ENCODE peak calls at places on chromosomes 4 and X, in eight cellular contexts. One of them, this sample, is unnamed.
A peak's percentile ranks its signal among the peaks of the same experiment; 100 is the strongest.

GRCh38 chr4:84379881-84380618 is 119.0 kb downstream of the NKX6-1 start:
- DNase-seq in lower lobe of right lung: no peak
- DNase-seq in naive thymus-derived CD4-positive, alpha-beta T cell: no peak
- DNase-seq in globus pallidus: no peak
- DNase-seq in fibroblast of villous mesenchyme: no peak
- DNase-seq in mucosa of descending colon: no peak
- DNase-seq in EH: peak; percentile 1
- DNase-seq in left kidney: peak; percentile 42
- DNase-seq in this sample: no peak

GRCh38 chr4:93501946-93502345 is 326.6 kb upstream of the ATOH1 start:
- DNase-seq in fibroblast of villous mesenchyme: no peak
- DNase-seq in left kidney: no peak
- DNase-seq in lower lobe of right lung: no peak
- DNase-seq in mucosa of descending colon: no peak
- DNase-seq in EH: no peak
- DNase-seq in naive thymus-derived CD4-positive, alpha-beta T cell: no peak
- DNase-seq in globus pallidus: no peak
- DNase-seq in this sample: no peak

GRCh38 chr4:140246216-140246615 is 92.2 kb upstream of the MAML3 start:
- DNase-seq in lower lobe of right lung: no peak
- DNase-seq in EH: peak; percentile 65
- DNase-seq in left kidney: no peak
- DNase-seq in fibroblast of villous mesenchyme: no peak
- DNase-seq in mucosa of descending colon: no peak
- DNase-seq in naive thymus-derived CD4-positive, alpha-beta T cell: no peak
- DNase-seq in globus pallidus: no peak
- DNase-seq in this sample: no peak

GRCh38 chr4:143743591-143743990 is 43.1 kb upstream of the FREM3 start:
- DNase-seq in EH: peak; percentile 1
- DNase-seq in globus pallidus: no peak
- DNase-seq in fibroblast of villous mesenchyme: no peak
- DNase-seq in mucosa of descending colon: no peak
- DNase-seq in naive thymus-derived CD4-positive, alpha-beta T cell: no peak
- DNase-seq in left kidney: no peak
- DNase-seq in lower lobe of right lung: no peak
- DNase-seq in this sample: no peak

GRCh38 chr4:183142566-183143545 is 43.8 kb downstream of the WWC2 start:
- DNase-seq in lower lobe of right lung: no peak
- DNase-seq in globus pallidus: no peak
- DNase-seq in mucosa of descending colon: peak; percentile 12
- DNase-seq in fibroblast of villous mesenchyme: peak; percentile 80
- DNase-seq in EH: peak; percentile 79
- DNase-seq in naive thymus-derived CD4-positive, alpha-beta T cell: no peak
- DNase-seq in left kidney: peak; percentile 47
- DNase-seq in this sample: peak; percentile 66

GRCh38 chrX:50747471-50747900 is 66.5 kb downstream of the SHROOM4 start:
- DNase-seq in naive thymus-derived CD4-positive, alpha-beta T cell: no peak
- DNase-seq in EH: peak; percentile 41
- DNase-seq in globus pallidus: peak; percentile 47
- DNase-seq in fibroblast of villous mesenchyme: peak; percentile 2
- DNase-seq in mucosa of descending colon: no peak
- DNase-seq in left kidney: peak; percentile 52
- DNase-seq in lower lobe of right lung: no peak
- DNase-seq in this sample: no peak

GRCh38 chr4:187183826-187184225 is 460.2 kb upstream of the FAT1 start:
- DNase-seq in EH: peak; percentile 33
- DNase-seq in globus pallidus: no peak
- DNase-seq in fibroblast of villous mesenchyme: peak; percentile 29
- DNase-seq in naive thymus-derived CD4-positive, alpha-beta T cell: no peak
- DNase-seq in mucosa of descending colon: no peak
- DNase-seq in lower lobe of right lung: no peak
- DNase-seq in left kidney: no peak
- DNase-seq in this sample: no peak

GRCh38 chrX:49664824-49665223 is 31.0 kb downstream of the PAGE1 start:
- DNase-seq in left kidney: no peak
- DNase-seq in fibroblast of villous mesenchyme: no peak
- DNase-seq in EH: no peak
- DNase-seq in naive thymus-derived CD4-positive, alpha-beta T cell: no peak
- DNase-seq in mucosa of descending colon: no peak
- DNase-seq in lower lobe of right lung: no peak
- DNase-seq in globus pallidus: no peak
- DNase-seq in this sample: no peak

GRCh38 chrX:133570549-133570948 is 155.3 kb upstream of the GPC4 start:
- DNase-seq in lower lobe of right lung: no peak
- DNase-seq in fibroblast of villous mesenchyme: no peak
- DNase-seq in naive thymus-derived CD4-positive, alpha-beta T cell: no peak
- DNase-seq in globus pallidus: no peak
- DNase-seq in mucosa of descending colon: no peak
- DNase-seq in left kidney: no peak
- DNase-seq in EH: no peak
- DNase-seq in this sample: no peak

GRCh38 chr4:7862561-7863200 is 77.0 kb downstream of the AFAP1 start:
- DNase-seq in globus pallidus: no peak
- DNase-seq in mucosa of descending colon: no peak
- DNase-seq in naive thymus-derived CD4-positive, alpha-beta T cell: no peak
- DNase-seq in fibroblast of villous mesenchyme: no peak
- DNase-seq in lower lobe of right lung: no peak
- DNase-seq in left kidney: peak; percentile 57
- DNase-seq in EH: peak; percentile 63
- DNase-seq in this sample: no peak

GRCh38 chr4:126358041-126358440 is 1043.3 kb downstream of the FAT4 start:
- DNase-seq in fibroblast of villous mesenchyme: no peak
- DNase-seq in left kidney: no peak
- DNase-seq in naive thymus-derived CD4-positive, alpha-beta T cell: no peak
- DNase-seq in mucosa of descending colon: no peak
- DNase-seq in EH: no peak
- DNase-seq in lower lobe of right lung: no peak
- DNase-seq in globus pallidus: no peak
- DNase-seq in this sample: no peak